ENCODE peak calls at places on chromosomes 3 and 15, in four cellular contexts. I is CD4-positive, alpha-beta memory T cell; Q is CD8-positive, alpha-beta memory T cell; Z is BE2C. X is an unnamed sample.
A peak's percentile ranks its signal among the peaks of the same experiment; 100 is the strongest.

GRCh38 chr3:134874737-134875413 is 79.8 kb downstream of the EPHB1 start:
- DNase-seq in I (no peak), Q (no peak), Z (peak; percentile 34), X (no peak)

GRCh38 chr3:64533565-64534317 is 154.1 kb downstream of the ADAMTS9 start:
- DNase-seq in Q (no peak), I (peak; percentile 2), Z (peak; percentile 90), X (peak; percentile 30)

GRCh38 chr3:156206157-156206556 is 85.8 kb downstream of the KCNAB1 start:
- DNase-seq in Q (no peak), Z (no peak), I (no peak), X (no peak)

GRCh38 chr15:98524838-98525540 is 123.3 kb upstream of the IGF1R start:
- DNase-seq in Q (no peak), Z (no peak), I (no peak), X (no peak)

GRCh38 chr3:17424137-17424536 is 318.3 kb downstream of the TBC1D5 start:
- DNase-seq in I (no peak), Q (no peak), Z (peak; percentile 63), X (no peak)

GRCh38 chr3:70882104-70882503 is 569.7 kb upstream of the MDFIC2 start:
- DNase-seq in I (no peak), Q (no peak), Z (no peak), X (no peak)

GRCh38 chr3:194489736-194490612 is 3.2 kb upstream of the ATP13A3 start:
- DNase-seq in Q (no peak), I (no peak), Z (no peak), X (no peak)

GRCh38 chr3:194158942-194159439 is 23.0 kb downstream of the HES1 start:
- DNase-seq in Z (no peak), Q (no peak), I (no peak), X (no peak)

GRCh38 chr3:188936597-188937107 is 235.1 kb upstream of the TPRG1 start:
- DNase-seq in Q (no peak), I (no peak), Z (no peak), X (no peak)

GRCh38 chr3:149658444-149659172 is 783 bp upstream of the WWTR1 start:
- DNase-seq in I (peak; percentile 12), Q (peak; percentile 60), Z (peak; percentile 51), X (no peak)

GRCh38 chr15:60347480-60348069 is 50.2 kb downstream of the ANXA2 start:
- DNase-seq in Q (no peak), Z (no peak), I (no peak), X (no peak)

GRCh38 chr3:126005951-126006350 is 37.0 kb downstream of the ROPN1B start:
- DNase-seq in Z (no peak), Q (no peak), I (no peak), X (no peak)

GRCh38 chr15:49301562-49301961 is 121.5 kb upstream of the FGF7 start:
- DNase-seq in I (no peak), Z (no peak), Q (no peak), X (no peak)

GRCh38 chr3:53100818-53101466 is 29.3 kb downstream of the RFT1 start:
- DNase-seq in Q (no peak), Z (no peak), I (no peak), X (no peak)

GRCh38 chr3:146542179-146542578 is 2.2 kb downstream of the PLSCR1 start:
- DNase-seq in Z (no peak), I (no peak), Q (no peak), X (no peak)

GRCh38 chr3:53974314-53974713 is 82.7 kb upstream of the SELENOK start:
- DNase-seq in Z (no peak), I (no peak), Q (no peak), X (no peak)

GRCh38 chr3:114205541-114205940 is 26.7 kb upstream of the DRD3 start:
- DNase-seq in Z (no peak), I (no peak), Q (no peak), X (no peak)

GRCh38 chr3:66280304-66280703 is 59.5 kb downstream of the SLC25A26 start:
- DNase-seq in Q (no peak), I (no peak), Z (no peak), X (no peak)

GRCh38 chr15:99943466-99943865 is 210.2 kb upstream of the LYSMD4 start:
- DNase-seq in I (no peak), Z (no peak), Q (no peak), X (no peak)

GRCh38 chr3:134352031-134352671 is 22.1 kb downstream of the AMOTL2 start:
- DNase-seq in Z (no peak), I (no peak), Q (no peak), X (no peak)

GRCh38 chr3:21789730-21790129 is 38.7 kb upstream of the ZNF385D start:
- DNase-seq in Z (no peak), Q (no peak), I (no peak), X (no peak)

GRCh38 chr3:13704174-13704573 is 155.2 kb downstream of the FBLN2 start:
- DNase-seq in Q (no peak), Z (no peak), I (no peak), X (no peak)

GRCh38 chr15:65132841-65133549 is 613 bp downstream of the PDCD7 start:
- DNase-seq in I (no peak), Q (no peak), Z (peak; percentile 58), X (no peak)

GRCh38 chr15:40293905-40294895 is 11.3 kb upstream of the ANKRD63 start:
- DNase-seq in Z (no peak), Q (no peak), I (no peak), X (no peak)

GRCh38 chr3:63303238-63303637 is 25.1 kb downstream of the SYNPR start:
- DNase-seq in Q (no peak), Z (no peak), I (no peak), X (no peak)

GRCh38 chr15:60844431-60845174 is 365.7 kb upstream of the ICE2 start:
- DNase-seq in Z (no peak), I (peak; percentile 88), Q (peak; percentile 87), X (peak; percentile 69)

GRCh38 chr15:74613953-74614743 is 1.5 kb upstream of the CLK3 start:
- DNase-seq in Z (no peak), I (no peak), Q (no peak), X (no peak)

GRCh38 chr3:54954019-54954418 is 26.2 kb upstream of the LRTM1 start:
- DNase-seq in Q (no peak), I (no peak), Z (no peak), X (no peak)

GRCh38 chr15:89359471-89360293 is 25.1 kb upstream of the POLG start:
- DNase-seq in I (no peak), Q (no peak), Z (no peak), X (no peak)
- H3K27me3 ChIP-seq in I (peaks cover 65% of the 10 kb centered on the region), Q (peaks cover 70% of the 10 kb centered on the region), Z (peaks cover 4% of the 10 kb centered on the region), X (peaks cover 61% of the 10 kb centered on the region)

GRCh38 chr15:67089218-67090193 is 24.1 kb downstream of the SMAD3 start:
- DNase-seq in Q (no peak), I (no peak), Z (no peak), X (no peak)
- H3K4me1 ChIP-seq in Q (peaks cover 90% of the 10 kb centered on the region), I (peaks cover 100% of the 10 kb centered on the region), Z (peaks cover 27% of the 10 kb centered on the region), X (peaks cover 47% of the 10 kb centered on the region)

GRCh38 chr15:77821188-77821958 is 188.7 kb upstream of the LINGO1 start:
- DNase-seq in I (no peak), Z (peak; percentile 85), Q (no peak), X (peak; percentile 11)
- H3K27me3 ChIP-seq in I (no peaks in the 10 kb centered on the region), Z (peaks cover 35% of the 10 kb centered on the region), Q (peaks cover 14% of the 10 kb centered on the region), X (no peaks in the 10 kb centered on the region)

GRCh38 chr15:87929835-87930234 is 326.7 kb downstream of the NTRK3 start:
- DNase-seq in Q (no peak), Z (peak; percentile 81), I (no peak), X (no peak)

GRCh38 chr15:87919064-87919463 is 337.5 kb downstream of the NTRK3 start:
- DNase-seq in Q (no peak), I (no peak), Z (no peak), X (no peak)

GRCh38 chr15:87924433-87924832 is 332.1 kb downstream of the NTRK3 start:
- DNase-seq in Z (no peak), Q (no peak), I (no peak), X (no peak)
- H3K4me1 ChIP-seq in Z (peaks cover 6% of the 10 kb centered on the region), Q (no peaks in the 10 kb centered on the region), I (no peaks in the 10 kb centered on the region), X (no peaks in the 10 kb centered on the region)

DNA sequence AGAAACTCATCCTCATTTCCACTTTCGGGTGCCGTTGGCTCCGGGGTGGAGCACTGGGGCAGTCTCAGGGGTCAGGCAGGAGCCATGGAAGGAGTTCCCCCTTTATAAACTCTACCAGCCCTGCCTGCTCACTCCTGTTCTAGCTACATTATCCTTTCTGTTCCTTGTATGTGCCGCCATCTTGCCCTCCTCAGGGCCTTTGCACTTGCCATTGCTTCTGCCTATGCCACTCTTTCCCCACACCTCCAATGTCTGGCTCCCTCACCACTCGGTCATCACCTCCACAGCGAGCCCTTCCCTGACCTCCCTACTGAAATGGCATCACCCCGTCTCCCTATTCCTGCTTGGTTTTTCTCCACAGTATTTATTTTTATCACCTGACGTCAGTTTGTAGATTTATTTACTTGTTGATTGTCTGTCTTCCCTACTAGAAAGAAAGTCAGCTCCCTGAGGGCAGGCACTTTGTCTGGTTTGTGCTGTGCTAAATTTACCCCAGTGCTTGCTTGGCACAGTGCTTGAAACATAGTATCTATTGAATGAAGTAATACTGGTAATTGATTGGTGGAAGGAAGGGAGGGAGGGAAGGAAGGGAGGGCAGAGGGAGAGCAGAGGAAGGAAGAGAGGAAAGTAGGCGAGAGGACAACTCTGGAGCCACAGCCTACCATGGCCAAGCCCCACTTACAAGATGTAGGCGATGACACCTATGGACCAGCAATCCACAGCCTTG is 8.8 kb downstream of the CAMK1 start:
- DNase-seq in Q (no peak), I (no peak), Z (no peak), X (no peak)
- H3K27me3 ChIP-seq in Q (no peaks in the 10 kb centered on the region), I (no peaks in the 10 kb centered on the region), Z (no peaks in the 10 kb centered on the region), X (no peaks in the 10 kb centered on the region)

GRCh38 chr15:68059630-68060029 is 5.5 kb downstream of the PIAS1 start:
- DNase-seq in Q (no peak), I (no peak), Z (no peak), X (no peak)
- H3K4me1 ChIP-seq in Q (peaks cover 61% of the 10 kb centered on the region), I (peaks cover 79% of the 10 kb centered on the region), Z (no peaks in the 10 kb centered on the region), X (peaks cover 57% of the 10 kb centered on the region)

GRCh38 chr3:50203113-50203852 is 1.8 kb upstream of the SLC38A3 start:
- DNase-seq in Z (no peak), Q (no peak), I (no peak), X (no peak)
- H3K27me3 ChIP-seq in Z (peaks cover 8% of the 10 kb centered on the region), Q (peaks cover 27% of the 10 kb centered on the region), I (peaks cover 23% of the 10 kb centered on the region), X (peaks cover 36% of the 10 kb centered on the region)

X was measured in CD8-positive, alpha-beta T cell.